ENCODE peak calls at places on chromosomes 7 and 10, in eight cellular contexts. J is neural crest cell, N is progenitor cell of endocrine pancreas, R is fibroblast of lung, D is HFF-Myc, A is HL-60, G is choroid plexus epithelial cell, X is A549. W is an unnamed sample.

GRCh38 chr7:37495574-37496184 is 47.0 kb upstream of the ELMO1 start:
- DNase-seq in D (peak; percentile 1), X (peak; percentile 13), G (peak; percentile 52), J (no peak), A (peak; percentile 21), N (no peak), R (peak; percentile 3), W (peak; percentile 13)

GRCh38 chr10:78374331-78375028 is 340.8 kb downstream of the RPS24 start:
- DNase-seq in R (no peak), G (no peak), X (no peak), N (no peak), D (no peak), A (no peak), J (no peak), W (no peak)

GRCh38 chr10:124353091-124353815 is 65.5 kb downstream of the OAT start:
- DNase-seq in J (no peak), D (no peak), A (no peak), N (no peak), R (no peak), G (no peak), X (no peak), W (no peak)

GRCh38 chr7:143384741-143385631 is 3.8 kb downstream of the ZYX start:
- DNase-seq in X (no peak), R (no peak), J (no peak), D (no peak), A (no peak), N (no peak), G (peak; percentile 76), W (no peak)

GRCh38 chr7:141071260-141071854 is 2.5 kb upstream of the TMEM178B start:
- DNase-seq in R (no peak), G (peak; percentile 23), N (peak; percentile 16), X (peak; percentile 23), D (no peak), J (peak; percentile 71), A (no peak), W (no peak)

GRCh38 chr7:105098863-105099515 is 85.0 kb downstream of the KMT2E start:
- DNase-seq in N (no peak), A (no peak), R (peak; percentile 32), J (no peak), D (no peak), X (no peak), G (peak; percentile 33), W (no peak)

GRCh38 chr7:317643-318405 is 27.9 kb downstream of the FOXL3 start:
- DNase-seq in D (no peak), N (no peak), A (no peak), G (no peak), J (no peak), R (no peak), X (no peak), W (no peak)

GRCh38 chr7:68998136-68998535 is 600.1 kb upstream of the AUTS2 start:
- DNase-seq in A (no peak), R (peak; percentile 28), G (peak; percentile 54), J (no peak), N (no peak), D (no peak), X (no peak), W (no peak)

GRCh38 chr7:94313926-94314325 is 80.8 kb upstream of the COL1A2 start:
- DNase-seq in N (no peak), R (peak; percentile 88), D (no peak), J (no peak), A (no peak), X (no peak), G (peak; percentile 78), W (peak; percentile 65)

GRCh38 chr10:30052062-30052461 is 7.3 kb downstream of the JCAD start:
- DNase-seq in J (no peak), R (peak; percentile 48), G (peak; percentile 33), D (no peak), X (peak; percentile 39), A (no peak), N (no peak), W (no peak)

GRCh38 chr7:11707606-11708193 is 124.3 kb downstream of the THSD7A start:
- DNase-seq in J (no peak), X (no peak), A (no peak), R (peak; percentile 58), N (no peak), D (no peak), G (peak; percentile 56), W (no peak)

GRCh38 chr7:114944742-114945625 is 23.1 kb downstream of the MDFIC start:
- DNase-seq in R (peak; percentile 93), D (peak; percentile 84), G (peak; percentile 88), N (no peak), A (no peak), J (peak; percentile 1), X (no peak), W (peak; percentile 90)

GRCh38 chr7:117138943-117139690 is 183.7 kb downstream of the WNT2 start:
- DNase-seq in N (no peak), A (no peak), D (no peak), X (no peak), R (no peak), J (no peak), G (no peak), W (no peak)

GRCh38 chr10:15084502-15084922 is 4.1 kb downstream of the ACBD7 start:
- DNase-seq in G (peak; percentile 100), X (peak; percentile 66), N (no peak), R (peak; percentile 99), J (no peak), D (peak; percentile 93), A (no peak), W (peak; percentile 99)

GRCh38 chr10:75575940-75576339 is 144.5 kb downstream of the LRMDA start:
- DNase-seq in G (no peak), N (no peak), R (no peak), D (no peak), X (no peak), A (no peak), J (no peak), W (no peak)

GRCh38 chr7:42753917-42754363 is 157.9 kb downstream of the C7orf25 start:
- DNase-seq in X (no peak), G (no peak), R (no peak), N (no peak), A (no peak), D (no peak), J (peak; percentile 9), W (no peak)

GRCh38 chr10:80165173-80165572 is 32.6 kb downstream of the PLAC9 start:
- DNase-seq in D (no peak), A (no peak), N (no peak), R (peak; percentile 57), G (peak; percentile 61), X (peak; percentile 25), J (no peak), W (peak; percentile 67)

GRCh38 chr10:132471125-132471451 is 66.5 kb upstream of the INPP5A start:
- DNase-seq in N (no peak), D (no peak), A (no peak), J (no peak), R (no peak), X (no peak), G (no peak), W (no peak)

GRCh38 chr10:132470306-132471124 is 67.1 kb upstream of the INPP5A start:
- DNase-seq in A (no peak), D (no peak), N (no peak), G (no peak), R (peak; percentile 52), X (no peak), J (no peak), W (no peak)

GRCh38 chr10:132468651-132469050 is 68.9 kb upstream of the INPP5A start:
- DNase-seq in R (no peak), A (no peak), J (no peak), X (no peak), D (no peak), N (no peak), G (no peak), W (no peak)

GRCh38 chr10:132469197-132469942 is 68.2 kb upstream of the INPP5A start:
- DNase-seq in R (no peak), N (no peak), A (no peak), G (no peak), X (no peak), D (no peak), J (no peak), W (no peak)

GRCh38 chr10:132471484-132471883 is 66.1 kb upstream of the INPP5A start:
- DNase-seq in A (no peak), X (no peak), D (no peak), G (no peak), J (no peak), N (no peak), R (no peak), W (no peak)
- TF ChIP-seq CTCF in A (no peak), X (no peak), D (no peak), G (no peak), J (no peak), N (no peak), R (no peak), W (no peak)

DNA sequence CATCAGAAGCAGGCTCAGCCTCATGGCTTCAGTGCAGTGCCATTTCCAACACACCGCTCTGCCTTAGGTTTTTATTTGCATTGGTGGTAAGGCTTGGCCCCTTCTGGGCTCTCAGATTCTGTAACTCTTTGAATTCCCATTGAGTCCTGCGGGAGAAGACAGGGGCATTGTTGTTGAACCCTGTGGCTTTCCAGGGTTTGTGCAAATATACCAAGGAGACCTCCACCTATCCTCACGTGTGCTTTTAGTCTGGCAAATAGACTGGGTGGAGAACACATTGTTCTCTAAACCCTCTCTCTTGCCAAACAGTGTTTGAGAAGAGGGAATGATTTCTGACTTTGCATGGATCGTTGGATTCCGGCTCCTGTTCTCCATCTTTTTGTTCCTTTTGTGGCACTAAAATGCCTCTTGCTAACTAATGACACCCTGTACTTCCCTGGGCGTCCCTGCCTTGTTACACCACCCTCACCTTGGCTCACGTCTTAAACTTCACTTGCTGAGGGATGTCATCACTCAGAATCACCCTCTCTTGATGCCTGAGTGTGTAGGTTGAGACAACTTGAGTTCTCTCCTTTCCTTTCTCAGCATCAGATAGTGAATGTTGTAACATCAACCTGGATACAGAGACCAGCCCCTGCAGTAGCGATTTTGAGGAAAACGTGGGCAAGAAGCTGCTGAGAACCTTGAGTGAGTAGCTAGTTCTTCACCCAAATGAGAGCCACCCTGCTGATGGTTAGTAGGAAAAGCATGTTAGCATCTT is 40.5 kb downstream of the GOT1 start:
- DNase-seq in G (no peak), D (no peak), R (no peak), X (no peak), N (no peak), A (no peak), J (no peak), W (no peak)
- TF ChIP-seq CTCF in G (no peak), D (no peak), R (no peak), X (no peak), N (no peak), A (no peak), J (no peak), W (no peak)

DNA sequence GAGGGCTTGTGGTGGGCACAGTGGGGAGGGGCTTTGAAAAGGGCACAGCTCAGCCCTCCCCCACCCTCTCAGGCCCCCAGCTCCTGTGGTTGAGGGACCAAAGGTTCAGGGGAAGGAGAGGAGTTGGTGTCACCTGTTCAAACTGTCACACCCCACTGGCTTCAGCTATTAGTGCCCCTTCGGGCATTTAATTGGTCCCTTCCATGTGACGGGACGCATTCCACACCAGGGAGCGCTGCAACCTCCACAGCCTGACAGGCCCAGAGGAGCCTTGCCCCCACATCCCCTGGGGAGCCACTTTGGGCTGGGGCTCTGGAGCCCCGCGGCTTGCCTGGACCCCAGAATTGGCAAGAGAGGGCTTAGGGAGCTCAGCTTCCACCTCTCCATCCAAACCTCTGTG is 75.7 kb downstream of the C10orf105 start:
- DNase-seq in D (no peak), J (no peak), N (no peak), A (no peak), R (no peak), G (no peak), X (no peak), W (no peak)
- TF ChIP-seq CTCF in D (no peak), J (no peak), N (no peak), A (no peak), R (no peak), G (no peak), X (no peak), W (no peak)

GRCh38 chr10:113216068-113216467 is 266.0 kb downstream of the TCF7L2 start:
- DNase-seq in D (no peak), X (no peak), J (no peak), A (no peak), G (no peak), R (no peak), N (no peak), W (no peak)
- TF ChIP-seq CTCF in D (peak; percentile 20), X (peak; percentile 16), J (peak; percentile 39), A (no peak), G (peak; percentile 42), R (no peak), N (peak; percentile 35), W (peak; percentile 18)

W was measured in brain microvascular endothelial cell.